ENCODE peak calls at places on chromosomes 3 and 15, in seven cellular contexts. One of them, this sample, is unnamed.

GRCh38 chr15:69718916-69719315 is 266.3 kb downstream of the RPLP1 start:
- DNase-seq in hepatocyte: no peak
- DNase-seq in fibroblast of lung: no peak
- DNase-seq in PC-3: no peak
- DNase-seq in MM.1S: peak
- DNase-seq in K562: no peak
- DNase-seq in A673: no peak
- DNase-seq in this sample: no peak

GRCh38 chr3:189947948-189948723 is 172.6 kb downstream of the P3H2 start:
- DNase-seq in hepatocyte: peak
- DNase-seq in PC-3: peak
- DNase-seq in K562: no peak
- DNase-seq in MM.1S: peak
- DNase-seq in A673: peak
- DNase-seq in fibroblast of lung: no peak
- DNase-seq in this sample: peak

GRCh38 chr3:107421881-107422280 is 44.6 kb downstream of the CCDC54 start:
- DNase-seq in K562: no peak
- DNase-seq in fibroblast of lung: no peak
- DNase-seq in PC-3: no peak
- DNase-seq in A673: no peak
- DNase-seq in hepatocyte: no peak
- DNase-seq in MM.1S: no peak
- DNase-seq in this sample: no peak

GRCh38 chr3:15345051-15345607 is 12.7 kb upstream of the SH3BP5 start:
- DNase-seq in MM.1S: no peak
- DNase-seq in A673: no peak
- DNase-seq in K562: no peak
- DNase-seq in fibroblast of lung: no peak
- DNase-seq in hepatocyte: no peak
- DNase-seq in PC-3: no peak
- DNase-seq in this sample: no peak

GRCh38 chr3:33578325-33579180 is 138.3 kb upstream of the UBP1 start:
- DNase-seq in hepatocyte: peak
- DNase-seq in K562: no peak
- DNase-seq in MM.1S: no peak
- DNase-seq in fibroblast of lung: peak
- DNase-seq in A673: peak
- DNase-seq in PC-3: peak
- DNase-seq in this sample: peak

GRCh38 chr3:182516597-182517336 is 276.5 kb upstream of the ATP11B start:
- DNase-seq in MM.1S: peak
- DNase-seq in PC-3: no peak
- DNase-seq in K562: no peak
- DNase-seq in fibroblast of lung: no peak
- DNase-seq in A673: no peak
- DNase-seq in hepatocyte: no peak
- DNase-seq in this sample: no peak

GRCh38 chr3:186044973-186045372 is 63.9 kb downstream of the ETV5 start:
- DNase-seq in PC-3: no peak
- DNase-seq in K562: no peak
- DNase-seq in hepatocyte: no peak
- DNase-seq in fibroblast of lung: peak
- DNase-seq in A673: no peak
- DNase-seq in MM.1S: no peak
- DNase-seq in this sample: no peak

GRCh38 chr15:97168704-97169475 is 791.6 kb upstream of the ARRDC4 start:
- DNase-seq in hepatocyte: no peak
- DNase-seq in A673: no peak
- DNase-seq in K562: no peak
- DNase-seq in fibroblast of lung: no peak
- DNase-seq in PC-3: no peak
- DNase-seq in MM.1S: no peak
- DNase-seq in this sample: no peak

GRCh38 chr3:112681822-112682325 is 40.9 kb upstream of the CCDC80 start:
- DNase-seq in fibroblast of lung: peak
- DNase-seq in MM.1S: no peak
- DNase-seq in A673: no peak
- DNase-seq in K562: no peak
- DNase-seq in hepatocyte: peak
- DNase-seq in PC-3: peak
- DNase-seq in this sample: peak

GRCh38 chr15:91945385-91945784 is 91.9 kb downstream of the SLCO3A1 start:
- DNase-seq in MM.1S: no peak
- DNase-seq in K562: no peak
- DNase-seq in fibroblast of lung: no peak
- DNase-seq in hepatocyte: no peak
- DNase-seq in PC-3: peak
- DNase-seq in A673: no peak
- DNase-seq in this sample: no peak

GRCh38 chr3:121957674-121958419 is 63.6 kb downstream of the SLC15A2 start:
- DNase-seq in K562: no peak
- DNase-seq in MM.1S: peak
- DNase-seq in hepatocyte: no peak
- DNase-seq in A673: no peak
- DNase-seq in PC-3: no peak
- DNase-seq in fibroblast of lung: no peak
- DNase-seq in this sample: no peak

GRCh38 chr15:77033729-77034619 is 36.9 kb downstream of the TSPAN3 start:
- DNase-seq in fibroblast of lung: no peak
- DNase-seq in K562: no peak
- DNase-seq in MM.1S: no peak
- DNase-seq in hepatocyte: peak
- DNase-seq in A673: no peak
- DNase-seq in PC-3: no peak
- DNase-seq in this sample: no peak

GRCh38 chr3:183438749-183439148 is 10.3 kb upstream of the MCF2L2 start:
- DNase-seq in MM.1S: no peak
- DNase-seq in fibroblast of lung: no peak
- DNase-seq in A673: no peak
- DNase-seq in hepatocyte: no peak
- DNase-seq in PC-3: no peak
- DNase-seq in K562: no peak
- DNase-seq in this sample: no peak

GRCh38 chr3:183437060-183437459 is 8.6 kb upstream of the MCF2L2 start:
- DNase-seq in K562: no peak
- DNase-seq in A673: no peak
- DNase-seq in fibroblast of lung: no peak
- DNase-seq in MM.1S: no peak
- DNase-seq in hepatocyte: no peak
- DNase-seq in PC-3: no peak
- DNase-seq in this sample: no peak

GRCh38 chr3:69368129-69368741 is 17.7 kb downstream of the FRMD4B start:
- DNase-seq in A673: no peak
- DNase-seq in PC-3: no peak
- DNase-seq in MM.1S: peak
- DNase-seq in hepatocyte: no peak
- DNase-seq in fibroblast of lung: no peak
- DNase-seq in K562: no peak
- DNase-seq in this sample: peak

GRCh38 chr3:69439683-69440270 is 53.9 kb upstream of the FRMD4B start:
- DNase-seq in fibroblast of lung: peak
- DNase-seq in A673: no peak
- DNase-seq in hepatocyte: peak
- DNase-seq in PC-3: peak
- DNase-seq in K562: no peak
- DNase-seq in MM.1S: peak
- DNase-seq in this sample: no peak

DNA sequence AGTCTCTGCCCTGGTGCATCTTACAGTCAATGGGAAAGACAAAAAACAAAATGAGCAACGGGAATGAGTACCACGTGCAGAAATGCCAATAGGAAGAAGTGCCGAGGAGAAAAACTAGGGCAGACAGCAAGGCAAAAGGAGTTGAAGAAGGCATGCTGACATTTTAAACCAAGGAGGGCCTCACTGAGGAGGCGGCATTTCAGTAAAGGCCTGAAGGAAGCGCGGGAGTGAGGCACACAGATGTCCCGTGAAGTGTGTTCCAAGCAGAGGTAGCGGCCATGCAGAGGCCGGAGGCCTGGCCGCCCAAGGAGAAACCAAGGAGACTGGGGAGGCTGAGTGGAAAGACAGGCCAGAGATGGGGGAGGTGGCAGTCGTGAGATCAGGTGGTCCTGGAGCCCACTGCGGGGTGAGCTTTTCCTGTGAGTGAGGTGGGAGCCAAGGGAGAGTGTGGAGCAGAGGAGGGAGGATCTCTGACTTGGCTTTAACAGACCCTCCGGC is 34.8 kb downstream of the DNAJB8 start:
- DNase-seq in MM.1S: no peak
- DNase-seq in PC-3: no peak
- DNase-seq in A673: no peak
- DNase-seq in fibroblast of lung: no peak
- DNase-seq in K562: no peak
- DNase-seq in hepatocyte: no peak
- DNase-seq in this sample: no peak
- TF ChIP-seq EZH2 in MM.1S: no peak
- TF ChIP-seq EZH2 in PC-3: no peak
- TF ChIP-seq EZH2 in A673: no peak
- TF ChIP-seq EZH2 in fibroblast of lung: no peak
- TF ChIP-seq EZH2 in K562: no peak
- TF ChIP-seq EZH2 in hepatocyte: no peak
- TF ChIP-seq EZH2 in this sample: peak

GRCh38 chr3:140845878-140846277 is 95.8 kb upstream of the SLC25A36 start:
- DNase-seq in K562: no peak
- DNase-seq in PC-3: no peak
- DNase-seq in A673: no peak
- DNase-seq in fibroblast of lung: no peak
- DNase-seq in MM.1S: peak
- DNase-seq in hepatocyte: no peak
- DNase-seq in this sample: no peak
- TF ChIP-seq EZH2 in K562: no peak
- TF ChIP-seq EZH2 in PC-3: no peak
- TF ChIP-seq EZH2 in A673: no peak
- TF ChIP-seq EZH2 in fibroblast of lung: no peak
- TF ChIP-seq EZH2 in MM.1S: no peak
- TF ChIP-seq EZH2 in hepatocyte: no peak
- TF ChIP-seq EZH2 in this sample: no peak

GRCh38 chr3:194687638-194688206 is 2.0 kb downstream of the FAM43A start:
- DNase-seq in fibroblast of lung: peak
- DNase-seq in A673: peak
- DNase-seq in PC-3: peak
- DNase-seq in K562: no peak
- DNase-seq in hepatocyte: peak
- DNase-seq in MM.1S: peak
- DNase-seq in this sample: peak

GRCh38 chr3:194685723-194686413 is at the start of gene FAM43A:
- DNase-seq in K562: peak
- DNase-seq in hepatocyte: peak
- DNase-seq in fibroblast of lung: peak
- DNase-seq in A673: peak
- DNase-seq in MM.1S: peak
- DNase-seq in PC-3: peak
- DNase-seq in this sample: peak

GRCh38 chr3:194686414-194686815 is 732 bp downstream of the FAM43A start:
- DNase-seq in MM.1S: no peak
- DNase-seq in fibroblast of lung: no peak
- DNase-seq in hepatocyte: no peak
- DNase-seq in K562: no peak
- DNase-seq in A673: peak
- DNase-seq in PC-3: no peak
- DNase-seq in this sample: no peak

GRCh38 chr3:194688207-194688711 is 2.6 kb downstream of the FAM43A start:
- DNase-seq in K562: no peak
- DNase-seq in MM.1S: peak
- DNase-seq in PC-3: peak
- DNase-seq in hepatocyte: peak
- DNase-seq in fibroblast of lung: peak
- DNase-seq in A673: peak
- DNase-seq in this sample: no peak

DNA sequence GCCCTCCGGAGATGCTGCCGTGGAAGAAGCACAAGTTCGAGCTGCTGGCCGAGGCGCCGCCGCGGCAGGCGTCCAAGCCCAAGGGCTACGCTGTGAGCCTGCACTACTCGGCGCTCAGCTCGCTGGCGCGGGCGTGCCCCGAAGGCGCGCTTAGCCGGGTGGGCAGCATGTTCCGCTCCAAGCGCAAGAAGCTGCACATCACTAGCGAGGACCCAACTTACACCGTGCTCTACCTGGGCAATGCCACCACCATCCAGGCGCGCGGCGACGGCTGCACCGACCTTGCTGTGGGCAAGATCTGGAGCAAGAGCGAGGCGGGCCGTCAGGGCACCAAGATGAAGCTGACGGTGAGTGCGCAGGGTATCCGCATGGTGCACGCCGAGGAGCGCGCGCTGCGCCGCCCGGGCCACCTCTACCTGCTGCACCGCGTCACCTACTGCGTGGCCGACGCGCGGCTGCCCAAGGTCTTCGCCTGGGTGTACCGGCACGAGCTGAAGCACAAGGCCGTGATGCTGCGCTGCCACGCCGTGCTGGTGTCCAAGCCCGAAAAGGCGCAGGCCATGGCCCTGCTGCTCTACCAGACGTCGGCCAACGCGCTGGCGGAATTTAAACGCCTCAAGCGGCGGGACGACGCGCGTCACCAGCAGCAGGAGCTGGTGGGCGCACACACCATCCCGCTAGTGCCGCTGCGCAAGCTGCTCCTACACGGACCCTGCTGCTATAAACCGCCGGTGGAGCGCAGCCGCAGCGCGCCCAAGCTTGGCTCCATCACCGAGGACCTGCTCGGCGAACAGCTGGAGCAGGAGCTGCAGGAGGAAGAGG is 1.3 kb downstream of the FAM43A start:
- DNase-seq in MM.1S: peak
- DNase-seq in K562: no peak
- DNase-seq in A673: peak
- DNase-seq in PC-3: peak
- DNase-seq in hepatocyte: peak
- DNase-seq in fibroblast of lung: peak
- DNase-seq in this sample: peak
- TF ChIP-seq EZH2 in MM.1S: no peak
- TF ChIP-seq EZH2 in K562: no peak
- TF ChIP-seq EZH2 in A673: no peak
- TF ChIP-seq EZH2 in PC-3: no peak
- TF ChIP-seq EZH2 in hepatocyte: peak
- TF ChIP-seq EZH2 in fibroblast of lung: no peak
- TF ChIP-seq EZH2 in this sample: peak

GRCh38 chr3:6861331-6861988 is 545 bp downstream of the GRM7 start:
- DNase-seq in fibroblast of lung: peak
- DNase-seq in A673: no peak
- DNase-seq in K562: no peak
- DNase-seq in PC-3: no peak
- DNase-seq in MM.1S: no peak
- DNase-seq in hepatocyte: peak
- DNase-seq in this sample: no peak
- TF ChIP-seq EZH2 in fibroblast of lung: no peak
- TF ChIP-seq EZH2 in A673: no peak
- TF ChIP-seq EZH2 in K562: no peak
- TF ChIP-seq EZH2 in PC-3: no peak
- TF ChIP-seq EZH2 in MM.1S: no peak
- TF ChIP-seq EZH2 in hepatocyte: no peak
- TF ChIP-seq EZH2 in this sample: no peak